ENCODE peak calls at places on chromosomes 5 and 9, in seven cellular contexts. X is posterior cingulate gyrus, N is ELR, Y is Peyer's patch, Q is cardiac fibroblast, E is left colon, S is retina. R is an unnamed sample.

GRCh38 chr9:7977586-7977985 is 178.0 kb upstream of the DMAC1 start:
- DNase-seq in Q (no peak), S (no peak), X (no peak), N (no peak), E (no peak), Y (no peak), R (no peak)

GRCh38 chr9:131334568-131335105 is 45.1 kb downstream of the PLPP7 start:
- DNase-seq in S (no peak), N (no peak), E (no peak), Y (no peak), X (no peak), Q (peak; percentile 62), R (no peak)

GRCh38 chr5:137146402-137146889 is 352.7 kb downstream of the SPOCK1 start:
- DNase-seq in E (no peak), Y (no peak), S (peak; percentile 72), Q (peak; percentile 95), X (peak; percentile 55), N (peak; percentile 98), R (no peak)

GRCh38 chr5:171632618-171633017 is 153.0 kb upstream of the SMIM23 start:
- DNase-seq in N (no peak), Q (no peak), S (no peak), Y (no peak), E (no peak), X (no peak), R (no peak)

GRCh38 chr9:135136481-135136880 is 49.0 kb downstream of the OLFM1 start:
- DNase-seq in Q (no peak), X (no peak), E (no peak), N (no peak), S (peak; percentile 49), Y (no peak), R (no peak)

GRCh38 chr9:113946496-113947115 is 70.5 kb downstream of the ZNF618 start:
- DNase-seq in S (no peak), Q (no peak), E (no peak), Y (no peak), X (no peak), N (no peak), R (no peak)

GRCh38 chr5:378301-378891 is 56.9 kb downstream of the AHRR start:
- DNase-seq in Q (no peak), N (peak; percentile 91), S (no peak), E (no peak), X (no peak), Y (peak; percentile 39), R (no peak)

GRCh38 chr9:104856413-104856941 is 71.5 kb downstream of the ABCA1 start:
- DNase-seq in N (no peak), S (no peak), E (no peak), Y (no peak), X (no peak), Q (no peak), R (no peak)

GRCh38 chr5:180180846-180181245 is 28.2 kb downstream of the RASGEF1C start:
- DNase-seq in Q (no peak), X (no peak), N (no peak), E (no peak), Y (no peak), S (no peak), R (no peak)

GRCh38 chr5:64690417-64691151 is at the start of gene SHISAL2B:
- DNase-seq in Q (peak; percentile 31), N (peak; percentile 30), S (peak; percentile 83), E (no peak), X (peak; percentile 22), Y (no peak), R (no peak)

GRCh38 chr9:108991479-108991878 is 21.8 kb downstream of the CTNNAL1 start:
- DNase-seq in N (no peak), Y (no peak), X (no peak), S (no peak), Q (peak; percentile 53), E (no peak), R (no peak)

GRCh38 chr5:11234501-11234911 is 473.5 kb upstream of the DAP start:
- DNase-seq in E (no peak), N (no peak), Q (no peak), S (no peak), X (no peak), Y (no peak), R (no peak)

GRCh38 chr9:83630938-83631457 is 8.1 kb downstream of the IDNK start:
- DNase-seq in S (peak; percentile 60), E (no peak), X (no peak), Y (no peak), Q (no peak), N (no peak), R (no peak)

GRCh38 chr9:85516976-85517637 is 224.6 kb downstream of the AGTPBP1 start:
- DNase-seq in N (no peak), S (no peak), Y (no peak), X (no peak), Q (no peak), E (no peak), R (no peak)

GRCh38 chr5:82635561-82636288 is 357.6 kb upstream of the RPS23 start:
- DNase-seq in S (no peak), N (peak; percentile 37), X (no peak), Q (no peak), Y (no peak), E (no peak), R (no peak)

GRCh38 chr9:22257026-22257425 is 189.6 kb upstream of the DMRTA1 start:
- DNase-seq in E (no peak), N (no peak), Q (no peak), X (no peak), S (no peak), Y (no peak), R (no peak)

GRCh38 chr9:130167927-130168326 is 4.3 kb upstream of the NCS1 start:
- DNase-seq in X (no peak), E (no peak), N (no peak), Y (no peak), Q (no peak), S (no peak), R (no peak)

GRCh38 chr5:155471027-155471426 is 457.5 kb downstream of the KIF4B start:
- DNase-seq in S (no peak), E (no peak), Q (no peak), X (no peak), N (no peak), Y (no peak), R (no peak)

GRCh38 chr5:93289915-93290314 is 291.1 kb downstream of the NR2F1-AS1 start:
- DNase-seq in Y (no peak), N (no peak), Q (no peak), E (no peak), S (no peak), X (no peak), R (no peak)

GRCh38 chr5:157288405-157289163 is 22.7 kb downstream of the CYFIP2 start:
- DNase-seq in E (no peak), N (no peak), Y (no peak), S (no peak), Q (no peak), X (no peak), R (no peak)

GRCh38 chr9:7439355-7439978 is 360.1 kb downstream of the DMAC1 start:
- DNase-seq in N (no peak), S (no peak), X (no peak), Q (peak; percentile 38), E (no peak), Y (no peak), R (no peak)

GRCh38 chr9:89236955-89237573 is 58.4 kb upstream of the SHC3 start:
- DNase-seq in S (no peak), N (no peak), E (no peak), X (no peak), Y (no peak), Q (no peak), R (no peak)

GRCh38 chr5:181261320-181262085 is 560 bp upstream of the TRIM52 start:
- DNase-seq in S (peak; percentile 94), Q (peak; percentile 77), N (peak; percentile 78), X (peak; percentile 67), E (peak; percentile 81), Y (peak; percentile 93), R (peak; percentile 56)

GRCh38 chr5:116577064-116577788 is 2.6 kb upstream of the SEMA6A start:
- DNase-seq in Q (no peak), X (no peak), N (no peak), E (no peak), Y (no peak), S (no peak), R (no peak)

GRCh38 chr5:83721878-83722779 is 1.5 kb upstream of the HAPLN1 start:
- DNase-seq in S (peak; percentile 94), Q (peak; percentile 79), E (peak; percentile 84), X (peak; percentile 83), Y (peak; percentile 74), N (peak; percentile 68), R (no peak)

GRCh38 chr9:81871695-81872094 is 56.5 kb upstream of the SPATA31D4 start:
- DNase-seq in E (no peak), Q (peak; percentile 48), N (peak; percentile 86), Y (no peak), X (no peak), S (no peak), R (no peak)

GRCh38 chr5:171801839-171802238 is 16.2 kb downstream of the SMIM23 start:
- DNase-seq in Q (no peak), E (no peak), S (no peak), X (no peak), N (no peak), Y (no peak), R (no peak)

GRCh38 chr5:132747693-132748440 is 641 bp downstream of the CCNI2 start:
- DNase-seq in Q (no peak), Y (peak; percentile 67), N (no peak), E (no peak), X (no peak), S (peak; percentile 42), R (peak; percentile 46)

GRCh38 chr5:122390107-122390506 is 78.1 kb downstream of the SNCAIP start:
- DNase-seq in N (no peak), Q (no peak), Y (no peak), X (no peak), E (no peak), S (peak; percentile 46), R (no peak)

GRCh38 chr9:136170291-136170901 is 34.5 kb downstream of the LHX3 start:
- DNase-seq in Y (peak; percentile 68), S (peak; percentile 65), Q (peak; percentile 12), N (peak; percentile 42), E (no peak), X (no peak), R (peak; percentile 12)

GRCh38 chr5:149240354-149240998 is 31.2 kb upstream of the AFAP1L1 start:
- DNase-seq in X (no peak), N (no peak), S (no peak), E (peak; percentile 31), Q (no peak), Y (peak; percentile 87), R (peak; percentile 66)

GRCh38 chr5:72206160-72206559 is 98.9 kb downstream of the MAP1B start:
- DNase-seq in Y (no peak), N (no peak), X (no peak), Q (no peak), E (no peak), S (no peak), R (no peak)

GRCh38 chr5:39517800-39518199 is 93.0 kb upstream of the DAB2 start:
- DNase-seq in Q (peak; percentile 87), X (no peak), E (no peak), Y (no peak), S (no peak), N (peak; percentile 95), R (no peak)

GRCh38 chr9:36995927-36996471 is 38.1 kb downstream of the PAX5 start:
- DNase-seq in X (no peak), Q (peak; percentile 74), Y (peak; percentile 85), S (peak; percentile 77), N (peak; percentile 75), E (peak; percentile 38), R (peak; percentile 34)

GRCh38 chr9:106127771-106128170 is 433.4 kb downstream of the TMEM38B start:
- DNase-seq in N (no peak), Q (no peak), X (no peak), Y (no peak), S (no peak), E (no peak), R (no peak)